ENCODE peak calls at places on chromosome 5, in nine cellular contexts. One of them, this sample, is unnamed.
A peak's percentile ranks its signal among the peaks of the same experiment; 100 is the strongest.

GRCh38 chr5:172458956-172459355 is 4.6 kb upstream of the SH3PXD2B start:
- DNase-seq in iPS-NIHi11: no peak
- DNase-seq in SW 1271: no peak
- DNase-seq in thyroid gland: no peak
- DNase-seq in AG08395: no peak
- DNase-seq in nephron progenitor cell: no peak
- DNase-seq in psoas muscle: no peak
- DNase-seq in stimulated activated CD4-positive, alpha-beta T cell treated with anti-CD3 and anti-CD28 coated beads, Interleukin-1b, Interleukin-23, amount 100 ng/mL, for 24 hours: no peak
- DNase-seq in activated effector memory CD4-positive, alpha-beta T cell treated with Interleukin-2 at 50 U/mL for 16 hours: no peak
- DNase-seq in this sample: peak; percentile 86

GRCh38 chr5:33800221-33800950 is 91.4 kb downstream of the ADAMTS12 start:
- DNase-seq in iPS-NIHi11: no peak
- DNase-seq in SW 1271: no peak
- DNase-seq in thyroid gland: no peak
- DNase-seq in AG08395: no peak
- DNase-seq in nephron progenitor cell: no peak
- DNase-seq in psoas muscle: no peak
- DNase-seq in stimulated activated CD4-positive, alpha-beta T cell treated with anti-CD3 and anti-CD28 coated beads, Interleukin-1b, Interleukin-23, amount 100 ng/mL, for 24 hours: no peak
- DNase-seq in activated effector memory CD4-positive, alpha-beta T cell treated with Interleukin-2 at 50 U/mL for 16 hours: no peak
- DNase-seq in this sample: no peak

GRCh38 chr5:172858990-172859811 is 25.1 kb downstream of the ERGIC1 start:
- DNase-seq in iPS-NIHi11: no peak
- DNase-seq in SW 1271: peak; percentile 91
- DNase-seq in thyroid gland: peak; percentile 42
- DNase-seq in AG08395: peak; percentile 89
- DNase-seq in nephron progenitor cell: no peak
- DNase-seq in psoas muscle: peak; percentile 89
- DNase-seq in stimulated activated CD4-positive, alpha-beta T cell treated with anti-CD3 and anti-CD28 coated beads, Interleukin-1b, Interleukin-23, amount 100 ng/mL, for 24 hours: no peak
- DNase-seq in activated effector memory CD4-positive, alpha-beta T cell treated with Interleukin-2 at 50 U/mL for 16 hours: no peak
- DNase-seq in this sample: no peak

GRCh38 chr5:129858126-129858675 is 46.1 kb upstream of the CHSY3 start:
- DNase-seq in iPS-NIHi11: no peak
- DNase-seq in SW 1271: no peak
- DNase-seq in thyroid gland: no peak
- DNase-seq in AG08395: no peak
- DNase-seq in nephron progenitor cell: no peak
- DNase-seq in psoas muscle: no peak
- DNase-seq in stimulated activated CD4-positive, alpha-beta T cell treated with anti-CD3 and anti-CD28 coated beads, Interleukin-1b, Interleukin-23, amount 100 ng/mL, for 24 hours: no peak
- DNase-seq in activated effector memory CD4-positive, alpha-beta T cell treated with Interleukin-2 at 50 U/mL for 16 hours: no peak
- DNase-seq in this sample: no peak

GRCh38 chr5:67182406-67182805 is 14.2 kb downstream of the CD180 start:
- DNase-seq in iPS-NIHi11: peak; percentile 70
- DNase-seq in SW 1271: no peak
- DNase-seq in thyroid gland: no peak
- DNase-seq in AG08395: peak; percentile 78
- DNase-seq in nephron progenitor cell: peak; percentile 57
- DNase-seq in psoas muscle: peak; percentile 79
- DNase-seq in stimulated activated CD4-positive, alpha-beta T cell treated with anti-CD3 and anti-CD28 coated beads, Interleukin-1b, Interleukin-23, amount 100 ng/mL, for 24 hours: no peak
- DNase-seq in activated effector memory CD4-positive, alpha-beta T cell treated with Interleukin-2 at 50 U/mL for 16 hours: no peak
- DNase-seq in this sample: no peak

GRCh38 chr5:88687253-88687955 is 195.6 kb downstream of the MEF2C start:
- DNase-seq in iPS-NIHi11: no peak
- DNase-seq in SW 1271: no peak
- DNase-seq in thyroid gland: no peak
- DNase-seq in AG08395: no peak
- DNase-seq in nephron progenitor cell: no peak
- DNase-seq in psoas muscle: no peak
- DNase-seq in stimulated activated CD4-positive, alpha-beta T cell treated with anti-CD3 and anti-CD28 coated beads, Interleukin-1b, Interleukin-23, amount 100 ng/mL, for 24 hours: no peak
- DNase-seq in activated effector memory CD4-positive, alpha-beta T cell treated with Interleukin-2 at 50 U/mL for 16 hours: no peak
- DNase-seq in this sample: no peak

GRCh38 chr5:158769079-158769478 is 330.6 kb downstream of the EBF1 start:
- DNase-seq in iPS-NIHi11: no peak
- DNase-seq in SW 1271: no peak
- DNase-seq in thyroid gland: no peak
- DNase-seq in AG08395: no peak
- DNase-seq in nephron progenitor cell: no peak
- DNase-seq in psoas muscle: no peak
- DNase-seq in stimulated activated CD4-positive, alpha-beta T cell treated with anti-CD3 and anti-CD28 coated beads, Interleukin-1b, Interleukin-23, amount 100 ng/mL, for 24 hours: no peak
- DNase-seq in activated effector memory CD4-positive, alpha-beta T cell treated with Interleukin-2 at 50 U/mL for 16 hours: no peak
- DNase-seq in this sample: no peak

GRCh38 chr5:137264041-137264440 is 235.1 kb downstream of the SPOCK1 start:
- DNase-seq in iPS-NIHi11: no peak
- DNase-seq in SW 1271: no peak
- DNase-seq in thyroid gland: no peak
- DNase-seq in AG08395: peak; percentile 24
- DNase-seq in nephron progenitor cell: no peak
- DNase-seq in psoas muscle: no peak
- DNase-seq in stimulated activated CD4-positive, alpha-beta T cell treated with anti-CD3 and anti-CD28 coated beads, Interleukin-1b, Interleukin-23, amount 100 ng/mL, for 24 hours: no peak
- DNase-seq in activated effector memory CD4-positive, alpha-beta T cell treated with Interleukin-2 at 50 U/mL for 16 hours: no peak
- DNase-seq in this sample: no peak

GRCh38 chr5:10192309-10192708 is 57.4 kb downstream of the ATPSCKMT start:
- DNase-seq in iPS-NIHi11: no peak
- DNase-seq in SW 1271: no peak
- DNase-seq in thyroid gland: no peak
- DNase-seq in AG08395: peak; percentile 87
- DNase-seq in nephron progenitor cell: no peak
- DNase-seq in psoas muscle: no peak
- DNase-seq in stimulated activated CD4-positive, alpha-beta T cell treated with anti-CD3 and anti-CD28 coated beads, Interleukin-1b, Interleukin-23, amount 100 ng/mL, for 24 hours: no peak
- DNase-seq in activated effector memory CD4-positive, alpha-beta T cell treated with Interleukin-2 at 50 U/mL for 16 hours: no peak
- DNase-seq in this sample: no peak

GRCh38 chr5:83145882-83146331 is 68.6 kb downstream of the XRCC4 start:
- DNase-seq in iPS-NIHi11: no peak
- DNase-seq in SW 1271: no peak
- DNase-seq in thyroid gland: no peak
- DNase-seq in AG08395: no peak
- DNase-seq in nephron progenitor cell: no peak
- DNase-seq in psoas muscle: no peak
- DNase-seq in stimulated activated CD4-positive, alpha-beta T cell treated with anti-CD3 and anti-CD28 coated beads, Interleukin-1b, Interleukin-23, amount 100 ng/mL, for 24 hours: no peak
- DNase-seq in activated effector memory CD4-positive, alpha-beta T cell treated with Interleukin-2 at 50 U/mL for 16 hours: no peak
- DNase-seq in this sample: no peak

GRCh38 chr5:149018909-149019443 is 43.9 kb downstream of the SH3TC2 start:
- DNase-seq in iPS-NIHi11: no peak
- DNase-seq in SW 1271: no peak
- DNase-seq in thyroid gland: no peak
- DNase-seq in AG08395: peak; percentile 46
- DNase-seq in nephron progenitor cell: no peak
- DNase-seq in psoas muscle: no peak
- DNase-seq in stimulated activated CD4-positive, alpha-beta T cell treated with anti-CD3 and anti-CD28 coated beads, Interleukin-1b, Interleukin-23, amount 100 ng/mL, for 24 hours: no peak
- DNase-seq in activated effector memory CD4-positive, alpha-beta T cell treated with Interleukin-2 at 50 U/mL for 16 hours: no peak
- DNase-seq in this sample: peak; percentile 4

GRCh38 chr5:53291047-53291446 is 181.5 kb upstream of the MOCS2 start:
- DNase-seq in iPS-NIHi11: no peak
- DNase-seq in SW 1271: no peak
- DNase-seq in thyroid gland: no peak
- DNase-seq in AG08395: no peak
- DNase-seq in nephron progenitor cell: no peak
- DNase-seq in psoas muscle: no peak
- DNase-seq in stimulated activated CD4-positive, alpha-beta T cell treated with anti-CD3 and anti-CD28 coated beads, Interleukin-1b, Interleukin-23, amount 100 ng/mL, for 24 hours: no peak
- DNase-seq in activated effector memory CD4-positive, alpha-beta T cell treated with Interleukin-2 at 50 U/mL for 16 hours: no peak
- DNase-seq in this sample: no peak

GRCh38 chr5:133820516-133820915 is 147.9 kb downstream of the C5orf15 start:
- DNase-seq in iPS-NIHi11: no peak
- DNase-seq in SW 1271: no peak
- DNase-seq in thyroid gland: peak; percentile 44
- DNase-seq in AG08395: no peak
- DNase-seq in nephron progenitor cell: no peak
- DNase-seq in psoas muscle: no peak
- DNase-seq in stimulated activated CD4-positive, alpha-beta T cell treated with anti-CD3 and anti-CD28 coated beads, Interleukin-1b, Interleukin-23, amount 100 ng/mL, for 24 hours: no peak
- DNase-seq in activated effector memory CD4-positive, alpha-beta T cell treated with Interleukin-2 at 50 U/mL for 16 hours: no peak
- DNase-seq in this sample: no peak

GRCh38 chr5:131481569-131481968 is 153.5 kb downstream of the RAPGEF6 start:
- DNase-seq in iPS-NIHi11: no peak
- DNase-seq in SW 1271: no peak
- DNase-seq in thyroid gland: no peak
- DNase-seq in AG08395: no peak
- DNase-seq in nephron progenitor cell: no peak
- DNase-seq in psoas muscle: no peak
- DNase-seq in stimulated activated CD4-positive, alpha-beta T cell treated with anti-CD3 and anti-CD28 coated beads, Interleukin-1b, Interleukin-23, amount 100 ng/mL, for 24 hours: no peak
- DNase-seq in activated effector memory CD4-positive, alpha-beta T cell treated with Interleukin-2 at 50 U/mL for 16 hours: no peak
- DNase-seq in this sample: no peak

GRCh38 chr5:133635051-133635450 is 22.7 kb upstream of the FSTL4 start:
- DNase-seq in iPS-NIHi11: no peak
- DNase-seq in SW 1271: peak; percentile 11
- DNase-seq in thyroid gland: no peak
- DNase-seq in AG08395: peak; percentile 45
- DNase-seq in nephron progenitor cell: no peak
- DNase-seq in psoas muscle: no peak
- DNase-seq in stimulated activated CD4-positive, alpha-beta T cell treated with anti-CD3 and anti-CD28 coated beads, Interleukin-1b, Interleukin-23, amount 100 ng/mL, for 24 hours: no peak
- DNase-seq in activated effector memory CD4-positive, alpha-beta T cell treated with Interleukin-2 at 50 U/mL for 16 hours: no peak
- DNase-seq in this sample: no peak